ENCODE peak calls at places on chromosomes 1 and 21, in five cellular contexts. J, N, V, I and M are unnamed samples.

GRCh38 chr1:42290130-42290529 is 44.9 kb downstream of the FOXJ3 start:
- DNase-seq in V (no peak), I (peak), N (no peak), J (no peak), M (no peak)

GRCh38 chr1:45499415-45499769 is 481 bp downstream of the CCDC163 start:
- DNase-seq in V (no peak), N (no peak), J (no peak), I (no peak), M (no peak)

GRCh38 chr21:31872452-31873274 is at the start of gene HUNK:
- DNase-seq in J (peak), I (peak), V (no peak), N (no peak), M (no peak)

GRCh38 chr1:37954316-37954971 is 7.6 kb upstream of the INPP5B start:
- DNase-seq in N (no peak), J (no peak), V (no peak), I (no peak), M (no peak)

GRCh38 chr1:98304888-98305287 is 356.6 kb upstream of the SNX7 start:
- DNase-seq in I (peak), J (no peak), V (no peak), N (no peak), M (no peak)

GRCh38 chr21:33659550-33659949 is 17.2 kb downstream of the ITSN1 start:
- DNase-seq in I (no peak), V (no peak), N (no peak), J (no peak), M (no peak)

GRCh38 chr1:240134596-240134995 is 42.9 kb downstream of the FMN2 start:
- DNase-seq in V (no peak), N (no peak), J (no peak), I (peak), M (no peak)

GRCh38 chr1:190957565-190957964 is 479.9 kb upstream of the BRINP3 start:
- DNase-seq in J (no peak), I (peak), V (no peak), N (no peak), M (no peak)

GRCh38 chr1:50103615-50104081 is 5.1 kb upstream of the ELAVL4 start:
- DNase-seq in N (no peak), I (no peak), J (no peak), V (no peak), M (no peak)
- H3K27ac ChIP-seq in N (no peak), I (no peak), J (no peak), V (no peak), M (no peak)

DNA sequence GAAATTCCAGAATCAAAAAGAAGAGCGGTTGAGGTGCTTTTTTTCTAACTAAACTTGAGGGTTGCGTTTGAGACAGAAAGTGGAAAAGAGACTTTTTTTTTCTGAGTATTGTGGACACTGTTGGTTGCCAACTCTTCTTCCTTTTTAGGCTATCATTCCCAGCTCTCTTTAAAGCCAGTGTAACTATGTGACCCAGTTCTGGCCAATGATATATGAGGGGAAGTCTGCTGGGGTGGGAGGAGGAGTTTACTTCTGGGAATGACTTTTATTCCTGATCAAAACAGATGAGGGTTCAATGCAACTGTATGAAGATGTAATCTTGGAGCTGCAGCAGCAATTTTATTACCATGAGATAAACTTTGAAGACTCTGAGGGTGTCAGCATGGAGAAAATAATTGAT is 17.3 kb upstream of the NMNAT2 start:
- DNase-seq in N (no peak), V (no peak), I (no peak), J (no peak), M (no peak)
- H3K27ac ChIP-seq in N (no peak), V (no peak), I (no peak), J (no peak), M (no peak)

GRCh38 chr1:198620951-198621824 is 17.7 kb upstream of the PTPRC start:
- DNase-seq in I (no peak), N (peak), J (peak), V (no peak), M (no peak)
- H3K27ac ChIP-seq in I (no peak), N (peak), J (no peak), V (peak), M (no peak)

DNA sequence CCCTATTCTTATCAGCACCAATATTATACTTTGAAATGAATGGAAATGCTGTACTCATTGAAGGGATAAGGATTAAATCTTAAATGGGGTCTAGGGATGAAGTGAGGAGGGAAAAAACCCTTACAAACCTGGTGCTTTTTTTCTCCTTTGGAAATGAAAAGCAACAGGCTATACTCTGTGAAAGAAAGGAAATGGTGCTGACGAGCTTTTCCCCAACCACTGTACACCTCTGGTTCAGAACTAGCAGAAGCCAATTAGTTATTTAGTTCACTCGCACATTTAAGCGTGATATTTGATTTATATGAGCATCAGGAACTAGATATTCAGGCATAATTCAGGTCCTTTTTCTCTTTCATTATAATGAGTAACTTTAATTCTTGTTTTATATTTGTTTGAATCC is 74.5 kb upstream of the S1PR1 start:
- DNase-seq in J (no peak), V (no peak), I (no peak), N (no peak), M (no peak)
- H3K27ac ChIP-seq in J (no peak), V (peak), I (no peak), N (no peak), M (no peak)

GRCh38 chr1:192839164-192840066 is 30.6 kb downstream of the RGS2 start:
- DNase-seq in I (no peak), N (no peak), J (no peak), V (no peak), M (no peak)
- H3K27ac ChIP-seq in I (no peak), N (no peak), J (no peak), V (no peak), M (no peak)

DNA sequence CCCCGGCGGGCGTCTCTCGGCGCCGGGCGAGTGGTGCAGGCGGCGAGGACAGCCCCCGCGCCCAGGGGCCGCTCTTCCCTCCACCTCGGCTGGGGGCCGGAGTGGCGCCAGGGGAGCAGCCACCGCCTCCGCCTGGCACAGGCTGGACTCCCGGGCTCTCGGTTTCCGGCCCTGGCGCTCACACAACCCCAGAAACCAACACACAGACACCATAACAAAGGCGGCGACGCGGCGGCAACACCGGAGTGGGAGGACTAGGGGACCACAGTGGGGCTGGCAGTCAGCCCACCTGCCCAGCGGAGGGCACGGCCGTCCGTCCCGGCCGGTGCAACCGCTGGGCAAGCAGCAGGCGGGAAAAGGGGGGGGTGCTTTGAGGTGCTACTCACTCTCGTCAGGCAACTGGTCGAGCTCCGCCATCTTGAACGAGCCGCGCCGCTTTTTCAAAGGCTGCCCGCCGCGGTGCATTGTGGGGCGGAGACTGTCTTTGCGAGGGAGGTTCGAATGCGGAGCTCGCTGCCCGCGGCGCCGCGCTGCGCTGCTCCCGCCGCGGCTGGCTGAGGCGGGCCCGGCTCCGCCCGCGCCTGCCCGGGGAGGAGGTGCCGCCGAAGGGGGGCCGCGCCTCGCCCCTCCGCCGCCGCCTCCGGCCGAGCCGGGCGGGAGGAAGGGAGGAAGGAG is at the start of gene LIN9:
- DNase-seq in N (peak), V (peak), J (peak), I (peak), M (peak)
- H3K27ac ChIP-seq in N (peak), V (peak), J (no peak), I (peak), M (peak)

DNA sequence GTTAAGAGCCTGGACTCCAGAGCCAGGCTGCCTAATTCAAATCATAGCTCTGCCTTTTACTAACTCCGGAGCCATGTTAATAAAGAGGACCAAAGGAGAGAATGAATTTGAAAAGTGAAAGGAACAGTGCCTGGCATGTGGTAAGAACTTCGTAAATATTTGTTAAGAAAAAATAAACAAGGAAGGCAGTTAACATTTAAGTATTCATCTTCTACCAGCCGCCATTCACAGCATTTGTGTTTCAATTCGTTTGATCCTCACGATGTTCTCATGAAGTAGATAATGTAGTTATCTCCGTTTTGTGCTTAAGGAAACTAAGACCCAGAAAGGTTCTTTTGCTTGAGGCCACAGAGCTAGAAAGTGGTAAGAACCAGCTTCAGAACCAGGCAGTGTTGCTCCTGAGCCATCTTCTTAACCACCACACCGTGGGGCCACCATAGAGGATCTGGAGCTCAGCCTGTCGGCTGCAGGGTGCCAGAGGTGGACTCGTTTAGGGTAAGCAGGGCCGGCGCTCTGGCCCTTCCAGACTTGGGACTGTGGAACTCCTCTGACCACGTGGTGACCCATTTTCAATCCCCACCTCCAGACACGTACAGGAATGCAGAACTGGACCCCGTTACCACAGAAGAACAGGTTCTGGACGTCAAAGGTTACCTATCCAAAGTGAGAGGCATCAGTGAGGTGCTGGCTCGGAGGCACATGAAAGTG is 11.9 kb downstream of the MFN2 start:
- DNase-seq in J (no peak), N (no peak), V (no peak), I (no peak), M (no peak)
- H3K27ac ChIP-seq in J (no peak), N (no peak), V (peak), I (no peak), M (no peak)

GRCh38 chr1:85258536-85259117 is 835 bp downstream of the C1orf52 start:
- DNase-seq in V (no peak), N (no peak), I (no peak), J (no peak), M (peak)

GRCh38 chr1:85259866-85260345 is 444 bp upstream of the C1orf52 start:
- DNase-seq in I (peak), V (peak), N (no peak), J (no peak), M (no peak)

GRCh38 chr1:85262985-85263384 is 3.5 kb upstream of the C1orf52 start:
- DNase-seq in I (no peak), N (no peak), V (no peak), J (no peak), M (no peak)

GRCh38 chr1:85264150-85264549 is 4.7 kb upstream of the C1orf52 start:
- DNase-seq in V (no peak), J (no peak), N (no peak), I (peak), M (no peak)

DNA sequence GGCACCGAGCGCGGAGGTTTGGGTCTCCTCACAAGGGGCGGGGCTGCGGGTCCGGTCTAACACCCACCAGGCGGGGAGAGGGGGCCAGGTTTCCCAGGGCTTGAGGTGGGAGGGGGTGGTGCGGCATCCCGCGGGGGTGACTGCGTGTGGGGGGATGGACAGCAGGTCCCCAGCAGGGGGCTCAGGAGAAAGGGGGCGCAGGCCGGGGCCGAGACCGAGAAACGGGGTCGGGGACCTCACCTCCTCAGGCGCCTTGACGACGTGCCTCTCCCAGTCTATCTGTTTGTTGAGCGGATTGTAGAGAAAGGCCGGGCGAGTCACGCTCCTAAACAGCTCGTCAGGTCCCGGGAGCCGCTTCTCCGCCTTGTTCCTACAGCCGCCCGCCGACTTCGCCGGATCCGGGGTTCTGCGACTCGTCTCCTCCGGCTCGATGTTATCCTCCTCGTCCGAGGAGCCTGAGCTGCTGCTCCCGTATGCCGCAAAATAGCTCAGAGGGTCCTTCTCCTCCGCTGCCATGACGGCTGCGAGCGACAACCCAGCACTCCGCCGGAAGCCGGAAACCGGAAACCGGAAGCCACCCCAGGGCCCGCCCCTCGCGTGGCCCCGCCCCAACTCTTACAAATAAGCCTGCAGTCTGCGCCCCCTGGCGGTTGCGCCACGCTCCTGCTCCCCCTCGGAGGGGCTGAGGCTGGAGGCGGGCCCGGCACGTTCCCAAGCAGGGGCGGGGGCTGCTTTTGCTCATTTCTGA is at the start of gene C1orf52:
- DNase-seq in J (peak), V (peak), N (peak), I (peak), M (peak)
- H3K27ac ChIP-seq in J (peak), V (peak), N (peak), I (peak), M (no peak)

GRCh38 chr1:44239337-44239960 is 26.2 kb downstream of the DMAP1 start:
- DNase-seq in V (peak), I (peak), N (no peak), J (no peak), M (peak)

GRCh38 chr1:44237721-44238457 is 24.6 kb downstream of the DMAP1 start:
- DNase-seq in N (no peak), V (no peak), J (peak), I (peak), M (peak)

GRCh38 chr1:44239961-44240371 is 26.7 kb downstream of the DMAP1 start:
- DNase-seq in V (peak), J (peak), I (no peak), N (no peak), M (no peak)

GRCh38 chr1:44236873-44237272 is 23.6 kb downstream of the DMAP1 start:
- DNase-seq in N (no peak), J (no peak), I (no peak), V (no peak), M (peak)

GRCh38 chr1:44238651-44239050 is 25.4 kb downstream of the DMAP1 start:
- DNase-seq in I (no peak), N (no peak), J (no peak), V (no peak), M (no peak)
- H3K27ac ChIP-seq in I (no peak), N (no peak), J (no peak), V (no peak), M (no peak)

GRCh38 chr1:44217809-44218410 is 4.6 kb downstream of the DMAP1 start:
- DNase-seq in J (peak), N (peak), I (peak), V (peak), M (peak)
- H3K27ac ChIP-seq in J (no peak), N (no peak), I (no peak), V (no peak), M (no peak)